ENCODE peak calls at places on chromosomes 11 and 22, in eight cellular contexts. E, J, L, K, S, M, R and G are unnamed samples.

GRCh38 chr22:25899566-25899965 is 157.6 kb downstream of the MYO18B start:
- DNase-seq in M (no peak), L (no peak), K (no peak), E (no peak), R (no peak), J (no peak), S (no peak), G (no peak)

GRCh38 chr22:30267382-30268302 is 991 bp upstream of the OSM start:
- DNase-seq in S (no peak), R (no peak), J (no peak), L (no peak), M (no peak), E (peak; percentile 80), K (no peak), G (no peak)

GRCh38 chr22:27323646-27324045 is 477.9 kb downstream of the MN1 start:
- DNase-seq in M (no peak), J (peak; percentile 22), S (no peak), E (no peak), L (no peak), K (no peak), R (no peak), G (no peak)

GRCh38 chr11:24389575-24389974 is 107.3 kb upstream of the LUZP2 start:
- DNase-seq in R (no peak), S (no peak), L (no peak), K (no peak), M (no peak), E (no peak), J (no peak), G (no peak)

GRCh38 chr11:119095066-119095880 is 6.4 kb downstream of the DPAGT1 start:
- DNase-seq in L (peak; percentile 97), E (peak; percentile 100), S (peak; percentile 97), M (peak; percentile 100), J (peak; percentile 100), K (peak; percentile 92), R (peak; percentile 99), G (peak; percentile 100)

GRCh38 chr11:74695705-74696280 is 35.4 kb downstream of the CHRDL2 start:
- DNase-seq in R (no peak), E (no peak), K (no peak), J (peak; percentile 60), L (no peak), S (no peak), M (no peak), G (no peak)

GRCh38 chr11:130315354-130315970 is 745 bp upstream of the ZBTB44 start:
- DNase-seq in J (peak; percentile 85), L (peak; percentile 32), E (peak; percentile 85), S (peak; percentile 5), R (peak; percentile 42), K (peak; percentile 66), M (peak; percentile 14), G (no peak)

GRCh38 chr11:80315263-80315662 is 874.4 kb upstream of the TENM4 start:
- DNase-seq in R (no peak), K (no peak), M (no peak), S (no peak), L (no peak), J (no peak), E (no peak), G (no peak)

GRCh38 chr11:47857485-47858168 is 9.5 kb upstream of the NUP160 start:
- DNase-seq in E (no peak), M (no peak), L (no peak), S (no peak), R (no peak), J (no peak), K (no peak), G (no peak)

GRCh38 chr22:36352775-36353507 is 34.8 kb downstream of the MYH9 start:
- DNase-seq in J (peak; percentile 25), K (no peak), M (peak; percentile 69), S (no peak), L (no peak), R (no peak), E (peak; percentile 81), G (peak; percentile 85)

GRCh38 chr22:27881404-27881803 is 37.7 kb downstream of the PITPNB start:
- DNase-seq in E (no peak), R (no peak), M (peak; percentile 29), S (no peak), J (no peak), L (no peak), K (no peak), G (peak; percentile 85)